ENCODE peak calls at places on chromosomes 5 and 9, in ten cellular contexts. J, A, G, T, W, U, V, L, Y and K are unnamed samples.

GRCh38 chr5:139061856-139062255 is 136.3 kb downstream of the SIL1 start:
- DNase-seq in J (peak; percentile 9), A (no peak), G (no peak), T (no peak), W (no peak), U (peak; percentile 13), V (peak; percentile 46), L (no peak), Y (no peak), K (no peak)

GRCh38 chr5:43020294-43020711 is 19.8 kb downstream of the ANXA2R start:
- DNase-seq in J (no peak), A (no peak), G (no peak), T (no peak), W (no peak), U (peak; percentile 59), V (peak; percentile 54), L (peak; percentile 66), Y (no peak), K (peak; percentile 13)

GRCh38 chr9:89597711-89598707 is 6.8 kb upstream of the GADD45G start:
- DNase-seq in J (peak; percentile 57), A (no peak), G (peak; percentile 24), T (no peak), W (peak; percentile 49), U (peak; percentile 59), V (peak; percentile 85), L (peak; percentile 73), Y (no peak), K (peak; percentile 68)

GRCh38 chr5:76986828-76987526 is 34.1 kb downstream of the CRHBP start:
- DNase-seq in J (no peak), A (no peak), G (no peak), T (no peak), W (no peak), U (no peak), V (no peak), L (no peak), Y (no peak), K (no peak)

GRCh38 chr5:111929261-111929660 is 172.3 kb upstream of the NREP start:
- DNase-seq in J (no peak), A (no peak), G (no peak), T (no peak), W (no peak), U (no peak), V (no peak), L (no peak), Y (no peak), K (no peak)

GRCh38 chr9:120689860-120690259 is 24.4 kb downstream of the MEGF9 start:
- DNase-seq in J (no peak), A (no peak), G (no peak), T (no peak), W (peak; percentile 23), U (peak; percentile 46), V (no peak), L (no peak), Y (no peak), K (no peak)

GRCh38 chr5:146956217-146956616 is 77.7 kb upstream of the PPP2R2B start:
- DNase-seq in J (no peak), A (no peak), G (no peak), T (no peak), W (no peak), U (no peak), V (no peak), L (no peak), Y (no peak), K (no peak)

GRCh38 chr5:61678966-61679365 is 346.9 kb downstream of the ZSWIM6 start:
- DNase-seq in J (no peak), A (no peak), G (peak; percentile 22), T (no peak), W (no peak), U (no peak), V (peak; percentile 64), L (no peak), Y (no peak), K (no peak)

GRCh38 chr9:31637265-31637664 is 747.2 kb upstream of the ACO1 start:
- DNase-seq in J (no peak), A (no peak), G (no peak), T (no peak), W (no peak), U (no peak), V (no peak), L (no peak), Y (no peak), K (no peak)

GRCh38 chr9:14147738-14148137 is 166.2 kb downstream of the NFIB start:
- DNase-seq in J (no peak), A (no peak), G (no peak), T (no peak), W (no peak), U (no peak), V (no peak), L (no peak), Y (no peak), K (no peak)

DNA sequence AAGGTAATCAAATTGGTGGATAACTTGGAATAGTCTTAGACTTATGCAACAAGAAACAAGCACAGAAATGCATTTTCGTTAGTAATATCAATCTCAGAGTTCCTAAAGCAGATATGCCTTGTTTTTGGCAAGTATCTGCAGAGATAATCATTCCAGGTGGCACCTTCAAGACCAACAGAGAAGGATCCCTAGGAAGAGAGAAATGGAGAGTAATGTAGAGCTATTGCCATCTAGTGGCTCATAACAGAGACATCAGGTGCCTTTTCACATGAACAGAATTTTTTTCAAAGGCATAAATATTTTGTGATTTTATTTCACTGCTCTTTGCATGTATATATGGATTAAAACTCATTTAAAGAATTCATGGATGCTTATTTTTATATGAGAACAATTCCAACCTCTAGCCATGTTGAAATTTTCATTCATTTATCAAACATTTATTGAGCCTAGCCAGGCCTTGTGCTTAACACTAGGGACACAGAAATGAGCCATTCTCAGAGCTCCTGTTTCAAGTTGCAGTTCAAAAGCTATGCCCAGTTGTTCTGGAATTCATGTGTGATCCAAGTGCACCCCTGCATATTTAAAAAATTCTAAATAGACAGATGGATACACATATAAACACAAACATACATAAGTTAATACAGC is 117.5 kb upstream of the OR13F1 start:
- DNase-seq in J (no peak), A (no peak), G (peak; percentile 23), T (no peak), W (peak; percentile 44), U (peak; percentile 20), V (peak; percentile 71), L (no peak), Y (no peak), K (no peak)
- TF ChIP-seq CTCF in J (peak; percentile 84), A (peak; percentile 36), G (peak; percentile 73), T (peak; percentile 83), W (peak; percentile 75), U (peak; percentile 66), V (peak; percentile 84), L (peak; percentile 47), Y (no peak), K (peak; percentile 58)

GRCh38 chr5:13771011-13771571 is 173.4 kb downstream of the DNAH5 start:
- DNase-seq in J (no peak), A (no peak), G (no peak), T (no peak), W (peak; percentile 56), U (peak; percentile 88), V (no peak), L (no peak), Y (no peak), K (no peak)
- TF ChIP-seq CTCF in J (no peak), A (no peak), G (no peak), T (no peak), W (no peak), U (no peak), V (no peak), L (no peak), Y (no peak), K (no peak)

GRCh38 chr5:53170748-53171349 is 61.3 kb upstream of the MOCS2 start:
- DNase-seq in J (peak; percentile 4), A (no peak), G (peak; percentile 18), T (no peak), W (peak; percentile 56), U (peak; percentile 63), V (peak; percentile 53), L (peak; percentile 22), Y (no peak), K (peak; percentile 19)
- TF ChIP-seq CTCF in J (peak; percentile 74), A (no peak), G (peak; percentile 71), T (peak; percentile 65), W (peak; percentile 78), U (peak; percentile 73), V (peak; percentile 74), L (peak; percentile 60), Y (no peak), K (peak; percentile 58)

GRCh38 chr5:23840083-23840482 is 332.7 kb downstream of the PRDM9 start:
- DNase-seq in J (no peak), A (no peak), G (no peak), T (no peak), W (no peak), U (no peak), V (no peak), L (no peak), Y (no peak), K (no peak)
- TF ChIP-seq CTCF in J (peak; percentile 45), A (no peak), G (no peak), T (peak; percentile 11), W (no peak), U (no peak), V (no peak), L (no peak), Y (no peak), K (no peak)

DNA sequence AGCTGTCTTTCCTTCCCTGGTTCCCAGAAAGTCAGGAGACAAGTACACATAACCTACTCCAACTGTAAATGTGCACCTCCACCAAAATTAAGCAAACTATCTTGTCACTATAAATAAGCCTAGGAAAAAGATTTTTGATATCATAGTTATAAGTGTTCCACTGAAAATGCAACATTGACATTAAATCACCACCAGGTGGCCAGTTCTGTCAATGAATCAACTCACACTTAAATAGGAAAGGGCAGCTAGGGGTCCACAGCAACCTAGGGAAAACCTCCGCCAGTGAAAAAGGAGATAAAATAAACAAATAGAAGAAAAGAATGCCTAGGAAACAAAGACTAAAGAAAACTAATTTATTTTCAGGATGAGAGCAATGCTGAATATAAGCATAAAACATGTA is 243.0 kb upstream of the PTPRD start:
- DNase-seq in J (no peak), A (no peak), G (no peak), T (no peak), W (no peak), U (no peak), V (peak; percentile 76), L (no peak), Y (no peak), K (peak; percentile 17)
- TF ChIP-seq CTCF in J (peak; percentile 73), A (peak; percentile 17), G (no peak), T (peak; percentile 21), W (no peak), U (no peak), V (peak; percentile 85), L (no peak), Y (no peak), K (peak; percentile 81)

DNA sequence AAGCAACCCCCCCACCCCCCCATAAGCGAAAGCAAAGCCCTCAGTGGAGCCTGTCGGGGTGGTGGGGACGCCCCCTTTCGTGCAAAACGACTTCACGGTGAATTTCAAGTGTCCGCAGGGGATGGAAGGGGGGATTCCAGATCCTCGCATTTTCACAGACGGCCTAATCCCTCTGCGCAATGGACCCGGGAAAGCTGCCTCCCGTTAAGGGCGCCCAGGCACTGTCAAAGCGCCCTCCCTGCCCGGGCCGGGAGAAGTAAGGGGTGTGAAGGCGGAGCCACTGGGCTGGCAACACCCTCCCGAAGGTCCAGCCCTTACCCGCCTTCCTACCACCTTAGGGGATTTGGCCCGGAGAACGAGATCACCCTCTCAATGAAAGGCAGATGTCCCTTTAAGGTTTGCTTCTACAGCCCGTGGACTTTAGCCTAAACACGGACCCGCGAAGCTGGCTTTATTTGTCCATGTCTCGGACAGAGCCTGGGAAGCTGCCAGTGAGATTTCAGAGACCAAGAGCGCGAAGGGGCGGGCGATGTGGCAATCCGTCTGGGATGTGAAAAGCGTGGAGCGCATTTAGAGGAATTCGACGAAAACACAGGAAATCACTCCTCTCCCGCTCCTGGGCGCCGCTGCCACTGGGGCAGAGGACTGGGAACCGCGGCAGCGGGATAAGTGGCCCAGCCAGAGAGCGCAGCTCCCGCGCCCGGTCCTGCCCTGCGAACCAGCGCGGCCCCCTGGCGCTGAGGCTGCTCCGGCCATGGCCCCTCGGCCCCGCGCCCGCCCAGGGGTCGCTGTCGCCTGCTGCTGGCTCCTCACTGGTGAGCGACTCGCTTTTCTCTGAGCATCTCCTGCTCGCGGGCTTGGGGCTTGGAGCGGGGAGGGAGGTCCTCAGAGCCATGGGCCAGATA is at the start of the genes ITGA1 and PELO:
- DNase-seq in J (peak; percentile 63), A (peak; percentile 90), G (peak; percentile 68), T (peak; percentile 95), W (peak; percentile 84), U (peak; percentile 81), V (peak; percentile 86), L (peak; percentile 83), Y (peak; percentile 37), K (peak; percentile 84)
- TF ChIP-seq CTCF in J (peak; percentile 49), A (peak; percentile 42), G (peak; percentile 32), T (peak; percentile 49), W (peak; percentile 21), U (peak; percentile 43), V (peak; percentile 41), L (peak; percentile 33), Y (no peak), K (peak; percentile 31)